ENCODE peak calls at places on chromosomes 1 and 21, in seven cellular contexts. J is body of pancreas, H is heart left ventricle, Q is right lobe of liver, T is testis, Z is prostate gland, V is uterus. G is an unnamed sample.

GRCh38 chr1:51139474-51139873 is 37.4 kb downstream of the C1orf185 start:
- DNase-seq in H (no peak), Q (no peak), J (no peak), Z (no peak), T (no peak), V (no peak), G (no peak)

GRCh38 chr1:178486100-178487069 is 10.4 kb downstream of the CLEC20A start:
- DNase-seq in Q (no peak), Z (no peak), V (no peak), J (no peak), T (no peak), H (no peak), G (no peak)

GRCh38 chr1:64811131-64811530 is 66.3 kb downstream of the RAVER2 start:
- DNase-seq in H (no peak), Q (no peak), T (no peak), J (no peak), V (no peak), Z (no peak), G (no peak)

GRCh38 chr1:8344893-8345507 is 27.1 kb downstream of the SLC45A1 start:
- DNase-seq in J (no peak), Z (no peak), V (no peak), H (peak), Q (no peak), T (no peak), G (no peak)

GRCh38 chr1:180155202-180155682 is 573 bp downstream of the QSOX1 start:
- DNase-seq in Q (no peak), V (peak), H (no peak), J (peak), T (peak), Z (no peak), G (peak)

GRCh38 chr1:230745071-230745470 is 2.1 kb upstream of the CAPN9 start:
- DNase-seq in Q (no peak), Z (no peak), V (no peak), T (no peak), H (no peak), J (no peak), G (no peak)

GRCh38 chr1:100396651-100397050 is 44.3 kb downstream of the CDC14A start:
- DNase-seq in J (no peak), Q (no peak), H (no peak), V (no peak), T (no peak), Z (no peak), G (no peak)

GRCh38 chr1:221913351-221913750 is 171.5 kb upstream of the DUSP10 start:
- DNase-seq in V (no peak), T (no peak), Z (no peak), Q (no peak), J (no peak), H (no peak), G (no peak)

GRCh38 chr1:37945743-37946702 is 830 bp downstream of the INPP5B start:
- DNase-seq in J (peak), Z (peak), T (peak), H (peak), V (peak), Q (peak), G (peak)

GRCh38 chr21:27814226-27814625 is 847.3 kb upstream of the ADAMTS5 start:
- DNase-seq in T (no peak), Z (no peak), J (no peak), Q (no peak), H (no peak), V (no peak), G (no peak)

GRCh38 chr21:34885125-34885524 is 164.0 kb downstream of the RUNX1 start:
- DNase-seq in V (no peak), T (no peak), H (no peak), J (no peak), Z (no peak), Q (no peak), G (no peak)

GRCh38 chr21:42939581-42940413 is 14.4 kb upstream of the ERVH48-1 start:
- DNase-seq in T (peak), Z (peak), H (peak), J (peak), V (peak), Q (no peak), G (peak)

GRCh38 chr1:113515498-113515897 is 125.2 kb downstream of the MAGI3 start:
- DNase-seq in T (no peak), J (no peak), H (no peak), Q (no peak), V (no peak), Z (no peak), G (no peak)

GRCh38 chr1:93437976-93438605 is 9.8 kb upstream of the FNBP1L start:
- DNase-seq in J (no peak), T (no peak), H (no peak), Q (no peak), Z (no peak), V (no peak), G (no peak)

GRCh38 chr1:1197188-1197500 is 9.2 kb downstream of the TNFRSF18 start:
- DNase-seq in V (no peak), T (no peak), Q (no peak), J (no peak), Z (no peak), H (no peak), G (peak)

GRCh38 chr1:78420185-78420584 is 70.6 kb upstream of the PTGFR start:
- DNase-seq in Z (no peak), J (no peak), T (no peak), Q (no peak), H (no peak), V (no peak), G (no peak)

GRCh38 chr1:34645919-34646318 is 108.9 kb upstream of the GJB5 start:
- DNase-seq in T (no peak), Q (no peak), Z (no peak), J (no peak), V (no peak), H (no peak), G (no peak)

GRCh38 chr1:20732071-20732587 is 374 bp downstream of the SH2D5 start:
- DNase-seq in H (peak), Q (peak), T (peak), V (no peak), Z (peak), J (peak), G (peak)

GRCh38 chr1:209037064-209037463 is 546.5 kb upstream of the CAMK1G start:
- DNase-seq in Z (no peak), H (no peak), Q (no peak), V (no peak), J (no peak), T (no peak), G (no peak)

GRCh38 chr1:201022824-201023516 is 544 bp downstream of the KIF21B start:
- DNase-seq in Q (no peak), V (no peak), Z (no peak), J (no peak), T (no peak), H (no peak), G (peak)

GRCh38 chr1:240611619-240612490 is at the start of gene GREM2:
- DNase-seq in Z (peak), J (peak), T (peak), H (peak), V (peak), Q (peak), G (peak)

GRCh38 chr1:2271841-2272655 is 43.9 kb downstream of the SKI start:
- DNase-seq in Q (peak), J (no peak), Z (no peak), V (no peak), H (peak), T (no peak), G (no peak)

GRCh38 chr1:246117066-246117791 is 389.9 kb downstream of the SMYD3 start:
- DNase-seq in V (no peak), Q (no peak), T (peak), Z (no peak), J (peak), H (no peak), G (no peak)

GRCh38 chr1:230069813-230070212 is 2.8 kb downstream of the GALNT2 start:
- DNase-seq in J (no peak), Z (peak), V (no peak), T (no peak), H (no peak), Q (peak), G (no peak)

GRCh38 chr1:231485029-231485784 is 43.3 kb upstream of the TSNAX start:
- DNase-seq in T (no peak), Q (no peak), V (no peak), H (no peak), Z (no peak), J (no peak), G (no peak)

GRCh38 chr1:53792751-53793150 is 45.3 kb downstream of the NDC1 start:
- DNase-seq in Z (peak), V (no peak), T (no peak), J (no peak), H (no peak), Q (no peak), G (no peak)

GRCh38 chr1:167202049-167202448 is 18.6 kb upstream of the POU2F1 start:
- DNase-seq in J (no peak), T (no peak), V (no peak), Z (no peak), Q (no peak), H (no peak), G (no peak)

GRCh38 chr1:20093940-20094391 is 24.0 kb downstream of the PLA2G5 start:
- DNase-seq in V (peak), J (no peak), Q (no peak), H (peak), T (peak), Z (no peak), G (peak)

GRCh38 chr1:4733446-4734175 is 79.2 kb downstream of the AJAP1 start:
- DNase-seq in Z (no peak), T (no peak), V (no peak), J (no peak), H (no peak), Q (no peak), G (no peak)

GRCh38 chr1:11564237-11564636 is 85.3 kb downstream of the DISP3 start:
- DNase-seq in J (no peak), T (no peak), V (no peak), H (no peak), Q (no peak), Z (no peak), G (no peak)

GRCh38 chr1:167599839-167600581 is 30.0 kb upstream of the RCSD1 start:
- DNase-seq in J (peak), T (peak), Q (peak), V (peak), Z (no peak), H (peak), G (no peak)

GRCh38 chr21:44405948-44406872 is 49.1 kb upstream of the LRRC3 start:
- DNase-seq in Q (peak), Z (no peak), H (no peak), J (no peak), V (no peak), T (peak), G (no peak)

GRCh38 chr1:211735208-211736170 is 60.1 kb upstream of the NEK2 start:
- DNase-seq in T (peak), Q (no peak), H (peak), J (no peak), V (no peak), Z (peak), G (peak)

GRCh38 chr1:3054474-3054873 is 14.5 kb upstream of the PRDM16 start:
- DNase-seq in V (no peak), Z (no peak), H (no peak), J (no peak), Q (no peak), T (no peak), G (no peak)

GRCh38 chr21:43726686-43727570 is 8.0 kb downstream of the PDXK start:
- DNase-seq in T (peak), V (no peak), J (peak), H (peak), Q (no peak), Z (no peak), G (peak)

GRCh38 chr1:84800090-84801073 is 92.6 kb downstream of the LPAR3 start:
- DNase-seq in H (no peak), V (no peak), T (no peak), Z (no peak), J (no peak), Q (no peak), G (no peak)
- TF ChIP-seq POLR2A in H (no peak), V (no peak), T (no peak), Z (no peak), J (no peak), Q (no peak), G (no peak)

GRCh38 chr1:26155370-26156284 is 3.3 kb upstream of the FAM110D start:
- DNase-seq in T (no peak), V (peak), Z (no peak), J (no peak), H (no peak), Q (peak), G (no peak)

GRCh38 chr1:26153966-26154572 is 4.8 kb upstream of the FAM110D start:
- DNase-seq in H (no peak), T (no peak), Q (no peak), Z (no peak), V (no peak), J (no peak), G (no peak)

GRCh38 chr1:26154750-26155149 is 4.1 kb upstream of the FAM110D start:
- DNase-seq in T (no peak), Z (no peak), V (no peak), Q (no peak), H (no peak), J (no peak), G (no peak)

GRCh38 chr1:26158271-26159112 is at the start of gene FAM110D:
- DNase-seq in V (peak), Q (peak), H (no peak), Z (no peak), T (no peak), J (peak), G (no peak)

DNA sequence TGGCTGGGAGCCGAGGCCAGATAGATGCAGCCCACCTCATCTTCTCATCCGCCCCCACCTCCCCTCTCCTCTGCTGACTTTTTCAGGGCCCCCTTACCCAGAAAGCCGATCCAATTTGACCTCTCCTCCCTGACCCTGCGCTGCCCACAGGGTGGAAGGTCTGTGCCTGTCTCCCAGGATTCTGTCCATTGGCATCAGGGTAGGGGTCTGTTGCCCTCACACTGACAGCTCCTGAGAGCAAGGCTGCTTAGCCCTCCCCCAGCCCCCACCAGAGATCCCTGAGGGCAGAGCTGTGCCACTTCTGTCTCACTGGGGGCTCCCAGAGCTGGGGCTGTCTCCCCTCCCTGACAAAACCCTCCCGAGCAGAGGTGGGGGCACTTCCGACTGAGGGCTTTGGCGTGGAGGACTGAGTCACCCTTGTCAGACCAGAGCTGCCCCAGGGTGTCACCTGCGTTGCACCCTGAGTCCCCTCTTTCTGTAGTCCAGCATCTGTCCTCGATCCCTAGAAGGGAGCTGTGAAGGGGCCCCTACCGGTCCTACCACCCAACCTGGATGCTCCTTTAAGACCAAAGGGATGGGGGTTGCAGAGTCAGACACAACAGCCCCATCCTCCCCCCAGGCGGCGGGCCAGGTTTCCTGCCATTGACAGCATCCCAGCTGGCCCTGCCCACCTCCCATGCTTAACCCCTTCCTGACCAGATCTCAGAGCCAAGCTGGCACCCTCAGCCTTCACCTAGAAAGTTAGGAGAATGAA is 2.4 kb upstream of the FAM110D start:
- DNase-seq in Z (no peak), T (no peak), J (peak), H (peak), Q (peak), V (peak), G (no peak)
- H3K4me3 ChIP-seq in Z (no peak), T (no peak), J (no peak), H (peak), Q (no peak), V (peak), G (no peak)

DNA sequence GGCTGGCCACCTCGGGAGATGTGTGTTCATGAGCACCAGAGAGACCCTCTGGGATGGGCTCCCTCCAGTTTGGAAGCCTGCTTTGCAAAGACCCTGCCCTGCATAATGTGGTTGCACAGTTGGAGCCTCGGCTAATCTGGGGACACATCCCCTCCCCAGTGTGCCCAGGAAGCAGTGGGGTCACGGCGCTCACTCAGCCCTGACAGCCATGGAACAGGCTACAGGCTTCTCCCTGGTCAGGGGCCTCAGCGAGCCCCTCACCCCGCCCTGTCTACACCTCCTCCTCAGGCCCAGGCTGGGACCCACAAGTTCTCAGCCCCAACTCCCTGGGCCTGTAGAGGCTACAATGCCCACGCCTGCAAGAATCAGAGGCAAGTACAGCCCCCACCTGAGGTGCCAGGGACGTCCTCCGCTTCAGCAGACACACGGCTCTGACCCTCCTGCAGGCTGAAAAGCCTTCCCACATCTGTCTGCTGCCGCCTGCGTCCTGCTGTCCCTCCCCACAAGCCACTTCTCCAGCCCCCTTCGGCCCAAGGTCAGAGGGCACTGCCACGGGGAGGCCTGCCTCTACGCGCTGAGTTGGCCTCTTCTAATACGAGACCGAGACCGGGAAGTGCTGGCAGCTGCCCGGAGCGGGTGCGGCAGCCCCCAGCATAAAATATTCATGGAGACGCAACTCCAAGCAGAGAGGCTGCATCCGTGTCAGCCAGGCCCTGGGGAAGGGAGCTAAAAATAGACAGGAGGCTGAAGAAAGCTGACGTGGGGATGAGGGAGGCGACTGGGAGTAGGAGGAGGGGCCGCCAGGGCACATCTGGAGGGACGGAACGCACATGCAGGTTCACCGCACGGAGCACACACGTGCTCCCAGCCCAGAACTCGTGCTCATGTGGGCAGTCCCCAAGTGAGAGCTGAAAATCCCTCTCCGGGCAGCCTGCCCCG is 15.2 kb upstream of the GPR153 start:
- DNase-seq in V (peak), Z (no peak), T (peak), Q (no peak), J (no peak), H (peak), G (peak)
- H3K27ac ChIP-seq in V (peak), Z (no peak), T (peak), Q (no peak), J (no peak), H (peak), G (peak)

GRCh38 chr1:214329456-214330220 is 48.7 kb downstream of the SMYD2 start:
- DNase-seq in V (no peak), J (no peak), H (no peak), T (no peak), Z (no peak), Q (no peak), G (no peak)

GRCh38 chr1:214330240-214330639 is 49.3 kb downstream of the SMYD2 start:
- DNase-seq in T (no peak), H (no peak), Z (peak), J (no peak), Q (no peak), V (no peak), G (no peak)

GRCh38 chr1:214330715-214331114 is 49.8 kb downstream of the SMYD2 start:
- DNase-seq in T (no peak), J (no peak), V (no peak), H (no peak), Z (no peak), Q (no peak), G (no peak)

GRCh38 chr1:214327519-214327918 is 46.6 kb downstream of the SMYD2 start:
- DNase-seq in H (no peak), J (no peak), T (no peak), Z (no peak), V (no peak), Q (no peak), G (no peak)

DNA sequence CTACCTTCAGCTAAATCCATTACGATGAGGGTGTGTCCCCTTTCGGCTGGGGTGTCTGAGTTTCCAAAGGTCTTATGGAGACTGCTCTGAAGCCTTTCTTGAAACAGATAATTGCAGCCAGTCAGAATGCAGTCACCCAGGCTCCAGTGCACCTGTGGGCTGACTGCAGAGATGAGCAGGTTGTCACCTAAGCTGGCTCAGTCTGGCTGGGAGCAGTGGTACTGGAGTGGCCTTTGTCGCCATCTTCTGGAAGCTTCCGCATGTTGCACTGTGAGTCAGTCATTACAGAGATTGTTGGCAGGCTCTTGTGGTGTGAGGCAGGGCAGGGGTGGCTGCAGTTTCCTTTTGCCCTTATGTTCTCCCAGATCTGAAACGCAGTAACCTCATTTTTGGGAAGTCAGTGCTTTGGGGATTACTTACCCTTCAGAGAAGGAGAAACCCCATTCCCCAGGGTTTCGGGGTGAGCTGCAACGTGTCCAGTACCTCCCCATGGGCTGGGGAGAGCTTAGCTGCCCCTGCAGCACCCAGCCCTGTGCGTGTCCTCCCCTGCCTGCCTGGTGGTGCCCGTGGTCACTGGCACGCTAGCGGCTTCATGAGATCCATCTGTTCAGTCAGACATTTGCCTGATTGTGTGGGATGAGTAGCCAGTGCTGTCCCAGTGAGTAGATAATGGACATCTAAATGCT is 48.0 kb downstream of the SMYD2 start:
- DNase-seq in Q (peak), T (peak), Z (peak), H (peak), J (peak), V (peak), G (peak)
- TF ChIP-seq POLR2A in Q (no peak), T (no peak), Z (no peak), H (no peak), J (no peak), V (no peak), G (no peak)

G was measured in ovary.